ENCODE peak calls at places on chromosomes 6 and 20, in ten cellular contexts. E, H, K, M, U, L, N, F, Y and R are unnamed samples.

GRCh38 chr6:1088441-1089001 is 223.4 kb upstream of the FOXQ1 start:
- DNase-seq in E (no peak), H (no peak), K (no peak), M (no peak), U (no peak), L (no peak), N (no peak), F (no peak), Y (no peak), R (no peak)

GRCh38 chr6:14207493-14207892 is 89.9 kb downstream of the CD83 start:
- DNase-seq in E (no peak), H (no peak), K (no peak), M (no peak), U (no peak), L (no peak), N (no peak), F (no peak), Y (no peak), R (no peak)

GRCh38 chr6:21294144-21294543 is 299.4 kb upstream of the SOX4 start:
- DNase-seq in E (no peak), H (no peak), K (no peak), M (no peak), U (no peak), L (no peak), N (no peak), F (no peak), Y (no peak), R (no peak)

GRCh38 chr20:926646-927045 is 10.5 kb upstream of the ANGPT4 start:
- DNase-seq in E (no peak), H (no peak), K (no peak), M (no peak), U (no peak), L (no peak), N (no peak), F (no peak), Y (no peak), R (no peak)

GRCh38 chr6:26594730-26595632 is 1.8 kb upstream of the ABT1 start:
- DNase-seq in E (no peak), H (no peak), K (no peak), M (peak), U (peak), L (no peak), N (no peak), F (no peak), Y (peak), R (peak)

GRCh38 chr20:56944546-56944945 is 315.4 kb downstream of the TFAP2C start:
- DNase-seq in E (no peak), H (no peak), K (no peak), M (no peak), U (no peak), L (no peak), N (no peak), F (no peak), Y (no peak), R (no peak)

GRCh38 chr20:25532015-25532751 is 53.1 kb downstream of the NINL start:
- DNase-seq in E (peak), H (no peak), K (peak), M (no peak), U (no peak), L (no peak), N (peak), F (no peak), Y (peak), R (peak)

GRCh38 chr6:37381579-37381978 is 27.8 kb downstream of the RNF8 start:
- DNase-seq in E (peak), H (peak), K (peak), M (peak), U (peak), L (no peak), N (no peak), F (no peak), Y (peak), R (peak)

GRCh38 chr6:151806757-151807512 is 547 bp upstream of the ESR1 start:
- DNase-seq in E (peak), H (no peak), K (no peak), M (peak), U (no peak), L (no peak), N (no peak), F (no peak), Y (no peak), R (no peak)

GRCh38 chr6:87151786-87152527 is 3.4 kb upstream of the ZNF292 start:
- DNase-seq in E (peak), H (peak), K (peak), M (peak), U (peak), L (peak), N (peak), F (peak), Y (peak), R (peak)

GRCh38 chr6:147509900-147510299 is 1.4 kb downstream of the SAMD5 start:
- DNase-seq in E (no peak), H (no peak), K (no peak), M (no peak), U (no peak), L (no peak), N (no peak), F (no peak), Y (no peak), R (no peak)

GRCh38 chr20:5526516-5526915 is 209.8 kb upstream of the PROKR2 start:
- DNase-seq in E (no peak), H (no peak), K (no peak), M (no peak), U (no peak), L (no peak), N (no peak), F (no peak), Y (no peak), R (no peak)

GRCh38 chr6:37021356-37022129 is 16.1 kb downstream of the FGD2 start:
- DNase-seq in E (peak), H (peak), K (no peak), M (peak), U (no peak), L (peak), N (no peak), F (peak), Y (peak), R (peak)

GRCh38 chr20:62814709-62815065 is 2.2 kb upstream of the COL9A3 start:
- DNase-seq in E (no peak), H (no peak), K (no peak), M (no peak), U (no peak), L (no peak), N (no peak), F (no peak), Y (no peak), R (no peak)

GRCh38 chr20:16104783-16105182 is 468.5 kb downstream of the KIF16B start:
- DNase-seq in E (no peak), H (peak), K (no peak), M (no peak), U (no peak), L (no peak), N (no peak), F (no peak), Y (no peak), R (no peak)

GRCh38 chr6:38212579-38212978 is 393.1 kb downstream of the ZFAND3 start:
- DNase-seq in E (peak), H (no peak), K (peak), M (no peak), U (peak), L (no peak), N (peak), F (no peak), Y (no peak), R (peak)

GRCh38 chr20:58480455-58481356 is 34.5 kb downstream of the APCDD1L start:
- DNase-seq in E (no peak), H (no peak), K (no peak), M (no peak), U (no peak), L (no peak), N (no peak), F (no peak), Y (no peak), R (no peak)

GRCh38 chr6:66423047-66423446 is 716.0 kb upstream of the EYS start:
- DNase-seq in E (no peak), H (no peak), K (no peak), M (no peak), U (no peak), L (no peak), N (no peak), F (no peak), Y (no peak), R (no peak)

GRCh38 chr6:66418906-66419305 is 711.9 kb upstream of the EYS start:
- DNase-seq in E (no peak), H (no peak), K (no peak), M (no peak), U (no peak), L (no peak), N (no peak), F (no peak), Y (no peak), R (no peak)

DNA sequence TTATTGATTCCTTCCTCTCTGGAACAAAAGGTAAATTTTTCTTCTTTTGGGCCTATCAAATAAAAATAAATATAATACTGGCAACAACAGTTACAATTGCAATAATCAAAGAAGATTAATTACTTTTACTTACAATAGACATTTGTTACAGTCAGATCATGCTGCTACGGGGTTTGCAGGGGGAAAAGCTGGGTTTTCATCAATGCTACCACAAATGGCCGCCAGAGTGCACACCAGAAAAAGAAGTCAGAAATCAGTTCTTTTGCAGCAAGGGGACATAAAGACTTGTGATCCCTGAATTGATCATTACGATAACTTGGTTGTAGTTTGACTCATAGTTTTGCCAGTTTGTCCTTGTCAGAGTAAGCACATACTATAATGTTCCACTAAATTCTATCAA is 714.5 kb upstream of the EYS start:
- DNase-seq in E (peak), H (no peak), K (peak), M (no peak), U (no peak), L (no peak), N (peak), F (no peak), Y (no peak), R (no peak)
- TF ChIP-seq CTCF in E (no peak), H (peak), K (peak), M (no peak), U (peak), L (no peak), N (peak), F (no peak), Y (peak), R (no peak)

GRCh38 chr6:143592335-143592734 is 80.8 kb upstream of the FUCA2 start:
- DNase-seq in E (peak), H (no peak), K (no peak), M (no peak), U (no peak), L (no peak), N (no peak), F (no peak), Y (no peak), R (no peak)

GRCh38 chr6:143595256-143596036 is 82.3 kb upstream of the PHACTR2 start:
- DNase-seq in E (no peak), H (no peak), K (no peak), M (no peak), U (no peak), L (no peak), N (no peak), F (no peak), Y (no peak), R (no peak)

GRCh38 chr6:143589162-143589561 is 77.6 kb upstream of the FUCA2 start:
- DNase-seq in E (no peak), H (no peak), K (no peak), M (no peak), U (no peak), L (no peak), N (no peak), F (no peak), Y (no peak), R (no peak)

GRCh38 chr6:143594647-143595046 is 83.1 kb upstream of the PHACTR2 start:
- DNase-seq in E (no peak), H (no peak), K (no peak), M (peak), U (peak), L (no peak), N (no peak), F (no peak), Y (no peak), R (no peak)

GRCh38 chr6:143591441-143591840 is 79.9 kb upstream of the FUCA2 start:
- DNase-seq in E (no peak), H (no peak), K (no peak), M (no peak), U (no peak), L (no peak), N (no peak), F (no peak), Y (no peak), R (no peak)
- TF ChIP-seq CTCF in E (no peak), H (no peak), K (no peak), M (no peak), U (no peak), L (no peak), N (no peak), F (no peak), Y (no peak), R (no peak)

GRCh38 chr6:117263353-117263927 is 1.9 kb upstream of the VGLL2 start:
- DNase-seq in E (no peak), H (no peak), K (no peak), M (no peak), U (no peak), L (no peak), N (no peak), F (no peak), Y (no peak), R (no peak)

GRCh38 chr6:117266948-117267347 is 1.6 kb downstream of the VGLL2 start:
- DNase-seq in E (no peak), H (no peak), K (no peak), M (no peak), U (no peak), L (no peak), N (no peak), F (no peak), Y (no peak), R (no peak)

GRCh38 chr6:117264487-117265424 is 602 bp upstream of the VGLL2 start:
- DNase-seq in E (peak), H (no peak), K (peak), M (peak), U (peak), L (no peak), N (no peak), F (peak), Y (no peak), R (no peak)

GRCh38 chr6:117266267-117266797 is 974 bp downstream of the VGLL2 start:
- DNase-seq in E (no peak), H (no peak), K (no peak), M (no peak), U (no peak), L (no peak), N (no peak), F (no peak), Y (no peak), R (no peak)

GRCh38 chr6:117265425-117266266 is at the start of gene VGLL2:
- DNase-seq in E (peak), H (no peak), K (peak), M (no peak), U (peak), L (no peak), N (peak), F (peak), Y (no peak), R (no peak)
- TF ChIP-seq CTCF in E (no peak), H (no peak), K (no peak), M (no peak), U (no peak), L (no peak), N (peak), F (no peak), Y (no peak), R (no peak)

GRCh38 chr20:31578448-31579138 is 26.5 kb upstream of the ID1 start:
- DNase-seq in E (no peak), H (no peak), K (no peak), M (no peak), U (no peak), L (no peak), N (no peak), F (no peak), Y (no peak), R (no peak)
- TF ChIP-seq CTCF in E (no peak), H (no peak), K (no peak), M (no peak), U (no peak), L (no peak), N (no peak), F (no peak), Y (no peak), R (no peak)

DNA sequence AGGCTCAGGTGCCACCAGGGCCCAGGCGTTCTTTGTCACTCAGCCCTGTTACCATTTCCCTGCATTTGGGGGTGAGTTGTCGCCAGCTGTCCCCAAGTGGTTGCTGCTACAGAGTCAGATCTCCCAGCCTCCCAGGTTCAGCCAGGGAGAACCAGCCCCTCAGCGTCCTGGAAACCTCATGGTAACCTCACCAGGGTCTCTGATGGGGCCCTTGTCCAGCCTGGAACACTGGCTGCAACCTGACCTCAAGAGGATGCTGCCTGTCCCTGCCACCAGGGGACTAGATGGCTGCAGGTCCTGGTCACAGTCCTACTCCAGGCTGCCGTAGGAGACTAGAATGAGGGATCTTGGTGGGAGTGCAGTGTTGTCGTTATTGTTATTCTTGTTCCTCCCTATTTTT is 228.3 kb upstream of the PDE10A start:
- DNase-seq in E (no peak), H (no peak), K (no peak), M (no peak), U (no peak), L (no peak), N (no peak), F (no peak), Y (no peak), R (no peak)
- TF ChIP-seq CTCF in E (no peak), H (no peak), K (no peak), M (no peak), U (no peak), L (no peak), N (no peak), F (no peak), Y (no peak), R (no peak)

DNA sequence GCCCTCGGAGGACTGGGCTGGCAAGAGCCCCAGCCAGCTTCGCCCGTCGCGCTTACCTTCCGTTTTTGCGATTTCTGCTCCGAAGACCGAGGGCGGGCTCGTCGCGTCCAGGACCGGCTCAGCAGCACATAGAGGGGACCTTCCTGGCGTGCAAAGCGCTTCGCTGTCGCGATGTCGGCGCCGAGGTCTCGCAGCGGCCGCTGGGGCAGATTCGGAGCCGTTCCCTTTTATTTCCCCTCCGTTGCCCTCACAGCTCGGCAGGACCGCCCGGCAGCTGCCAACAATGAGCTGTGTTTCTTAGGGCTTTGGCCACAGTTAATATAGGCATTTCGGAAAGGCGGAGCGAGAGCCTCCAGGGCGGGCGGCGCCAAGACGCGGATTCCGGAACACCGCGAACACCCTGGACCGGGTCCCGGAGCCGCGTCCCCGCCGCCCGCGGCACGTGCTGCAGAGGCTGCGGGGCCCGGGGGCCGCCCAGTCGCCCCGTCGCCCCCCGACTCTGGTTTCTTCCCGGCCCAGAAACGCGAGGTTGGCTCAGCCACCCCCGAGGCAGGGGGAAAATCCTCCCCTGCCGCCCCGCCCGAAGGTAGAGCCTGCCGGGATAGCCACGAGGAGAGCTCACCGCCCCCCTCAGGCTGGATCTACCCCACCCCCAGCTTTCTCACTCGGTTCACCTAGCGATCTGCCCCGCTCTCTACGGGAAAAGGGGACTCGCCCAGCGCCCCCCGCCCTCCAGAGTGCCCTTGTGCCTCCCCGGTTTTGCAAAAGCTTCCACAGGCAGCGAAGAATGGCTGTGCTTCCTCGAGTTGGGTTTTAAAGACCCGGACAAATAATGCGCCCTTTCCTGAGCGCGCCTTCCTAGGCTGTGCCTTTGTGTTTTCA is at the start of gene CITED2:
- DNase-seq in E (peak), H (peak), K (peak), M (peak), U (peak), L (peak), N (peak), F (peak), Y (peak), R (peak)
- TF ChIP-seq CTCF in E (peak), H (no peak), K (no peak), M (no peak), U (no peak), L (no peak), N (peak), F (peak), Y (peak), R (no peak)

GRCh38 chr20:23884136-23884770 is 4.7 kb upstream of the CST5 start:
- DNase-seq in E (no peak), H (no peak), K (no peak), M (no peak), U (no peak), L (no peak), N (no peak), F (no peak), Y (peak), R (no peak)

GRCh38 chr20:23887856-23888255 is 8.3 kb upstream of the CST5 start:
- DNase-seq in E (no peak), H (no peak), K (no peak), M (no peak), U (no peak), L (no peak), N (no peak), F (no peak), Y (no peak), R (no peak)

GRCh38 chr20:23884771-23885162 is 5.2 kb upstream of the CST5 start:
- DNase-seq in E (no peak), H (no peak), K (no peak), M (no peak), U (no peak), L (no peak), N (no peak), F (no peak), Y (no peak), R (no peak)

DNA sequence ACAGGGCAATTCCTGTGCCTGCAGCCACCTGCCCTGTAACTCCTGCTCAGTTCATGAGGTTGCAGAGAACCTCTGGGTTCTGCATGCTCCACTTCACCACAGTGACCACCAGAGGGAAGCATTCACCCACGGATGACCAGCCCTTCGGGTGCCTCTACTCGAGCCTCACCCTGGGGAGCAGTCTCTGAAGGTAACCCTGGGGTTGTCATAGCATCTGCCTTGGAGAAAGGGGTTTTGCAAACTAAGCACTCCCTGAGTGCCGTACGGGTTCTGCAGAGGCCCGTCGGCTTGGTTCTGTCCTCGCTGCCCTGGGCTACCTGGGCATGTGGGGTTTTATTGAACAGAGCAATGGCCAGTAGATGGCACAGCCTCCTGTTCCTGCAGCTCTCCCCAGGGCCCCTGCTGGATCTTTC is 10.2 kb upstream of the CST5 start:
- DNase-seq in E (peak), H (peak), K (peak), M (peak), U (no peak), L (peak), N (peak), F (no peak), Y (peak), R (peak)
- TF ChIP-seq CTCF in E (peak), H (peak), K (peak), M (peak), U (peak), L (peak), N (peak), F (peak), Y (peak), R (peak)